ENCODE peak calls at places on chromosome 6, in nine cellular contexts. Z, P, K, D, G, Q, Y, O and C are unnamed samples.

GRCh38 chr6:75546401-75546800 is 52.8 kb upstream of the FILIP1 start:
- DNase-seq in O (no peak), Z (peak), K (no peak), P (no peak), G (no peak), Y (peak), D (no peak), Q (no peak), C (no peak)

GRCh38 chr6:119942078-119942752 is 592.7 kb upstream of the MAN1A1 start:
- DNase-seq in Q (no peak), K (no peak), P (no peak), Z (no peak), G (no peak), D (no peak), Y (no peak), O (no peak), C (no peak)

GRCh38 chr6:152271681-152272464 is 365.3 kb downstream of the SYNE1 start:
- DNase-seq in Z (no peak), G (no peak), Y (no peak), Q (peak), D (no peak), K (no peak), O (no peak), P (no peak), C (no peak)

GRCh38 chr6:6912841-6913240 is 194.9 kb upstream of the RREB1 start:
- DNase-seq in G (no peak), Z (no peak), P (no peak), Y (no peak), Q (no peak), O (no peak), D (no peak), K (no peak), C (no peak)

GRCh38 chr6:167915139-167915538 is 82.3 kb upstream of the KIF25 start:
- DNase-seq in K (no peak), Q (no peak), P (no peak), O (no peak), D (no peak), Y (no peak), Z (no peak), G (no peak), C (no peak)

GRCh38 chr6:122778961-122779671 is 400 bp upstream of the FABP7 start:
- DNase-seq in Q (no peak), D (no peak), K (no peak), G (no peak), P (no peak), Y (no peak), Z (no peak), O (no peak), C (no peak)

GRCh38 chr6:14149053-14149746 is 31.6 kb downstream of the CD83 start:
- DNase-seq in G (no peak), D (no peak), P (no peak), K (no peak), Y (no peak), Z (no peak), Q (no peak), O (no peak), C (no peak)

GRCh38 chr6:89187504-89187903 is 29.7 kb downstream of the GABRR1 start:
- DNase-seq in Z (no peak), Y (no peak), D (no peak), P (no peak), Q (no peak), G (no peak), O (no peak), K (no peak), C (no peak)

GRCh38 chr6:85396159-85396808 is 53.6 kb upstream of the NT5E start:
- DNase-seq in Z (no peak), G (no peak), Y (peak), Q (no peak), O (no peak), D (no peak), K (no peak), P (no peak), C (no peak)

GRCh38 chr6:134734312-134734869 is 215.5 kb downstream of the ALDH8A1 start:
- DNase-seq in Y (peak), G (no peak), P (no peak), O (no peak), Z (no peak), K (no peak), Q (no peak), D (no peak), C (no peak)

GRCh38 chr6:36616888-36617521 is 22.8 kb downstream of the SRSF3 start:
- DNase-seq in G (peak), Q (peak), P (peak), K (peak), O (peak), Y (no peak), Z (peak), D (no peak), C (peak)

DNA sequence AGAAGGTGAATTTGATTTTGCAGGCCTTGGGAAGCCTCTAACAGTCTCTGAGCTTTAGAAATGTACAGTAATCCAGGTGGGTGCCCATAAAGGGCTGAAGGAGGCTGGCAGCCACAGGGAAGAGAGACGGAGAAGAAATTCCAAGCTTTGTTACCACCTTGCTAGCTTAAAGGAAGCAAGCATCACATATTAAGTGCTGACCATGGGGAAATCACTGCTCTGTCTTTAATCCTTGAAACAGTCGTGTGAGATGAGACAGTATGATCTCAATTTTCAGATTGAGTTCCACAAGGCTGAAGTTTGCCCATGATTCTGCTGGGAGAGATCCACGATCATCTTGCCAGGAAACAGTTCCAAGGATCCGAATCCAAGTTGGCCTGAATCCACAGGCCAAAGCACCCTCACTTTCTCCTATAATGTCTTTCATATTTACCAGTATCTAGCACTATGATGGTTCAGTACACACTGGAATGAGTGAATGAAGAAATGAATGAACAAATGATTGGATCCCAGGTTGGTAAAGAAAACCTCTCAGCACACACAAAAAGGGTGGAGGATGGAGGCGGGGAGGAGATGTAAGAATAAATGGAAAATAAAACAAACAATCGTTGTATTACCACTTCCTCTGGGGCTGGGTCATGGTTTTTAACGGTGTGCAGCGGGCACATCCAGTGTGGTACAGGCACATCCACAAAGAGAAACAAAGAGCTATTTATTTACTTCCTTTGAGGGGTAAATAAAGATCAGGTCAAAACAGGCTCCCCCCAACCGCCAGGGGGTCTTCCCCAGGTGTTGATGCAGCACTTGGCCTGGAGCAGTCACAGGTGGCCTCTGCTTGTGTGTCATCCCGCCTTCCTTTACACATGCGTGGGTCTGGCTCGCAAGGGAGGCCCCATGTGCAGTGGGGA is 28.2 kb upstream of the TAF8 start:
- DNase-seq in Y (no peak), O (no peak), Q (no peak), K (no peak), P (no peak), D (no peak), Z (no peak), G (no peak), C (no peak)
- TF ChIP-seq POLR2A in Y (no peak), O (no peak), Q (no peak), K (no peak), P (no peak), D (no peak), Z (no peak), G (no peak), C (no peak)

GRCh38 chr6:26284537-26285142 is 80.4 kb upstream of the BTN3A2 start:
- DNase-seq in Q (peak), K (peak), Z (no peak), O (no peak), D (no peak), Y (no peak), G (peak), P (peak), C (no peak)
- TF ChIP-seq POLR2A in Q (no peak), K (no peak), Z (peak), O (no peak), D (no peak), Y (no peak), G (no peak), P (no peak), C (peak)

DNA sequence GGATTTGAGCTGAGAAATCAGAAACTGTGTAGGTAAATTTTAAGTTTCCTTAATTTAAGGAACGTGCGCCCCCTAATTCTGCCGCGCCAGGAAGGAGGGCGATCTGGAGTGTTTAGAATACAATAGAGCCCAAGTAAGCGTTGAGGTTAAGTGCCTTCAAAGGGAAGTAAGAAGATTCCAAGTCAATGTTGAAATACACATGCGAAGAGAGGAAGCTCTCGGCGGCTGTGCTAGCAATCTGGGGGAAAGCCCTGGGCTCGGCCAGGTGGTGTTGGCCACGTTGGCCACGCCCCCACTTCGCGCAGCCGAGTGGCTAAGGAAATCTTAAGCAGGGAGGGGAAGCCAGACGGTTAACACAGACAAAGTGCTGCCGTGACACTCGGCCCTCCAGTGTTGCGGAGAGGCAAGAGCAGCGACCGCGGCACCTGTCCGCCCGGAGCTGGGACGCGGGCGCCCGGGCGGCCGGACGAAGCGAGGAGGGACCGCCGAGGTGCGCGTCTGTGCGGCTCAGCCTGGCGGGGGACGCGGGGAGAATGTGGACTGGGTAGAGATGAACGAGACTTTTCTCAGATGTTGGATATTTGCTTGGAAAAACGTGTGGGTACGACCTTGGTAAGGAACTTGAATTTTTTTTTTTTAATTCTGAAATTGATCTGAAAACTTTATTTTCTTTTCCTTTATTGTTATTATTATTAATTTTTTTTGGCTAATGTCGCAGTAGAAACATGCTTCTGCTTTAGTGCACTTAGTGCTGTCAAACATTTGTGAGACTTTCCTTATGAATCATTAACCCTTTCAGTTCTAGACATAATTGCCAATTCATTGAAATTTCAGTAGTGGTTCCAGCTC is at the start of gene PRDM1:
- DNase-seq in P (peak), Y (no peak), K (peak), D (peak), Q (peak), G (peak), O (peak), Z (peak), C (peak)
- TF ChIP-seq POLR2A in P (peak), Y (no peak), K (peak), D (no peak), Q (peak), G (peak), O (no peak), Z (no peak), C (peak)

GRCh38 chr6:2042951-2043648 is 202.3 kb downstream of the GMDS start:
- DNase-seq in Q (no peak), Z (no peak), D (no peak), K (no peak), Y (no peak), G (no peak), O (no peak), P (no peak), C (no peak)
- TF ChIP-seq POLR2A in Q (no peak), Z (no peak), D (no peak), K (no peak), Y (no peak), G (no peak), O (no peak), P (no peak), C (no peak)

DNA sequence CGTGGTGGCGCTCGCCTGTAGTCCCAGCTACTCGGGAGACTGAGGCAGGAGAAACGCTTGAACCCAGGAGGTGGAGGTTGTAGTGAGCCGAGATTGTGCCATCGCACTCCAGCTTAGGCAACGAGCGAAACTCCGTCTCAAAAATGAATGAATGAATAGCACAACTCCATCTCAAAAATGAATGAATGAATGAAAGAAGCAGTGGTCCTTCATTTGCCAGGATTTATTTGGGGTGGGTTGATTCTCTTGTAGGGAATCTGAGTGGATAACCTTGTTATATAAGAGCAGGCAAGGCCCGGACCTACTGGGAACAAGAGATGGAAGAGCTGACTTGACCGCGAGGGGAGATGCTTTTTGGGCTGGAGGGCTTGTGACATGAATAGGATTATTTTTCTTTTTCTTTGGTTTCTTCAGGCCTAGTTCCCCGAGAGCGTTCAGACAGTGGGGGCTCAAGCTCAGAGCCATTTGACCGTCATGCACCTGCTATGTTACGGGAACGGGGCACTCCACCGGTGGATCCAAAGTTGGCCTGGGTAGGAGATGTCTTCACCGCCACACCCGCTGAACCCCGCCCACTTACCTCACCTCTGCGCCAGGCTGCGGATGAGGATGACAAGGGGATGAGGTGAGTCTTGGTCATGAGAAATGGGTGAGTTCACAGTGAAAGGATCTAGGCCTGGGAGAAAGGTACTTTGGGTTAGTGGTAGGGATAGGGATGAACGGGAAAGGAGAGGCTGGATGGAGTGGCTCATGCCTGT is 9.8 kb downstream of the PRRC2A start:
- DNase-seq in Z (no peak), K (no peak), Y (no peak), D (no peak), P (no peak), O (no peak), G (no peak), Q (no peak), C (no peak)
- TF ChIP-seq POLR2A in Z (no peak), K (no peak), Y (no peak), D (no peak), P (no peak), O (no peak), G (no peak), Q (no peak), C (no peak)